ENCODE peak calls at places on chromosomes 16 and 17, in seven cellular contexts. E, H, S, K, Y, N and L are unnamed samples. For H3K9me3 and H3K4me1, the result is how much of the 10 kb centered on the place peaks cover.

GRCh38 chr17:58626905-58627304 is 64.9 kb downstream of the TEX14 start:
- DNase-seq in E (no peak), H (no peak), S (no peak), K (no peak), Y (no peak), N (no peak), L (no peak)

GRCh38 chr17:68029512-68030215 is 5.9 kb upstream of the KPNA2 start:
- DNase-seq in E (no peak), H (no peak), S (no peak), K (peak), Y (no peak), N (no peak), L (peak)

GRCh38 chr17:80125656-80126448 is 21.1 kb downstream of the EIF4A3 start:
- DNase-seq in E (no peak), H (no peak), S (no peak), K (peak), Y (no peak), N (no peak), L (peak)

GRCh38 chr16:53456625-53457024 is 22.4 kb downstream of the RBL2 start:
- DNase-seq in E (no peak), H (no peak), S (no peak), K (no peak), Y (peak), N (no peak), L (no peak)

GRCh38 chr17:41777579-41778188 is 8.8 kb downstream of the JUP start:
- DNase-seq in E (peak), H (no peak), S (peak), K (peak), Y (no peak), N (no peak), L (peak)

GRCh38 chr16:66189951-66190350 is 176.5 kb upstream of the CDH5 start:
- DNase-seq in E (no peak), H (no peak), S (no peak), K (peak), Y (no peak), N (no peak), L (peak)

GRCh38 chr17:50056217-50056960 is 479 bp downstream of the ITGA3 start:
- DNase-seq in E (peak), H (no peak), S (no peak), K (peak), Y (peak), N (no peak), L (peak)

GRCh38 chr16:88596477-88596876 is 26.3 kb downstream of the ZC3H18 start:
- DNase-seq in E (no peak), H (no peak), S (no peak), K (peak), Y (no peak), N (no peak), L (no peak)

GRCh38 chr16:23534868-23535860 is 22.0 kb downstream of the EARS2 start:
- DNase-seq in E (no peak), H (no peak), S (no peak), K (peak), Y (no peak), N (no peak), L (no peak)

GRCh38 chr16:5895137-5895536 is 797.5 kb upstream of the EEF2KMT start:
- DNase-seq in E (no peak), H (no peak), S (no peak), K (no peak), Y (no peak), N (no peak), L (no peak)

GRCh38 chr16:8697965-8698364 is 23.5 kb downstream of the ABAT start:
- DNase-seq in E (no peak), H (no peak), S (no peak), K (no peak), Y (no peak), N (no peak), L (no peak)

GRCh38 chr16:8689686-8690085 is 15.3 kb downstream of the ABAT start:
- DNase-seq in E (no peak), H (no peak), S (no peak), K (no peak), Y (no peak), N (no peak), L (no peak)

GRCh38 chr16:8691728-8692127 is 17.3 kb downstream of the ABAT start:
- DNase-seq in E (no peak), H (no peak), S (no peak), K (no peak), Y (no peak), N (no peak), L (no peak)

GRCh38 chr16:8696880-8697279 is 22.5 kb downstream of the ABAT start:
- DNase-seq in E (no peak), H (no peak), S (no peak), K (no peak), Y (no peak), N (no peak), L (no peak)

GRCh38 chr16:8694795-8695194 is 20.4 kb downstream of the ABAT start:
- DNase-seq in E (no peak), H (no peak), S (no peak), K (no peak), Y (no peak), N (no peak), L (no peak)
- H3K9me3 ChIP-seq in E (under half), H (under half), S (under half), K (under half), Y (under half), N (under half), L (under half)

GRCh38 chr17:40327244-40327666 is 18.3 kb downstream of the RARA start:
- DNase-seq in E (no peak), H (no peak), S (no peak), K (no peak), Y (no peak), N (no peak), L (no peak)

GRCh38 chr17:40326832-40327199 is 17.8 kb downstream of the RARA start:
- DNase-seq in E (no peak), H (no peak), S (peak), K (no peak), Y (no peak), N (no peak), L (no peak)

GRCh38 chr17:40327735-40328385 is 18.9 kb downstream of the RARA start:
- DNase-seq in E (no peak), H (no peak), S (peak), K (peak), Y (no peak), N (no peak), L (no peak)

GRCh38 chr17:40325156-40326013 is 16.4 kb downstream of the RARA start:
- DNase-seq in E (no peak), H (no peak), S (no peak), K (no peak), Y (peak), N (no peak), L (no peak)

GRCh38 chr17:40326014-40326831 is 17.2 kb downstream of the RARA start:
- DNase-seq in E (no peak), H (no peak), S (peak), K (no peak), Y (peak), N (no peak), L (peak)
- H3K4me1 ChIP-seq in E (half or more), H (half or more), S (half or more), K (half or more), Y (half or more), N (half or more), L (half or more)

GRCh38 chr17:35213412-35213925 is 19.3 kb upstream of the SLC35G3 start:
- DNase-seq in E (no peak), H (no peak), S (no peak), K (no peak), Y (peak), N (no peak), L (no peak)

GRCh38 chr17:35214192-35214591 is 20.0 kb upstream of the SLC35G3 start:
- DNase-seq in E (peak), H (no peak), S (no peak), K (no peak), Y (peak), N (no peak), L (no peak)

GRCh38 chr17:35214631-35215273 is 20.6 kb upstream of the SLC35G3 start:
- DNase-seq in E (no peak), H (no peak), S (no peak), K (no peak), Y (peak), N (no peak), L (no peak)

GRCh38 chr17:35210741-35211140 is 16.5 kb upstream of the SLC35G3 start:
- DNase-seq in E (no peak), H (no peak), S (no peak), K (no peak), Y (peak), N (no peak), L (no peak)

DNA sequence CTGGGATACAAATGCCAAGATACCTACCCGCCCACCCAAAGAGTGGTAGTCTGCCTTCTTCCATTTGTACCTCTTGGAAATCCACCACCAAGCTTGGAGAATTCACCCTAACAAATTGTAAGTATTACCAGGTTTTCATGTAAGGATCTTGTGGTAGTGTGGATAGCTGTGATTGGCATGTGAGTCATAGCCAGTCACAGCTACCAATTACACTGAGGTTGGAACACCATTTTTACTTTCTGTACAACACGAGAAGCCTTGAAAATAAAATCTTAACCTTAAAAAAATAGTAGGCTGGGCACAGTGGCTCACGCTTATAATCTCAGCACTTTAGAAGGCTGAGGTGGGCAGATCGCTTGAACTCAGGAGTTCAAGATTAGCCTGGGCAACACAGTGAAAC is 18.5 kb upstream of the SLC35G3 start:
- DNase-seq in E (no peak), H (no peak), S (no peak), K (no peak), Y (no peak), N (no peak), L (no peak)
- H3K4me3 ChIP-seq in E (no peak), H (no peak), S (no peak), K (no peak), Y (peak), N (no peak), L (no peak)

GRCh38 chr16:35185366-35186044 is 1726.1 kb downstream of the TP53TG3F start:
- DNase-seq in E (no peak), H (peak), S (no peak), K (no peak), Y (no peak), N (no peak), L (no peak)
- H3K9me3 ChIP-seq in E (half or more), H (under half), S (under half), K (under half), Y (under half), N (under half), L (under half)

GRCh38 chr16:57621521-57622268 is 6.7 kb upstream of the ADGRG1 start:
- DNase-seq in E (no peak), H (no peak), S (no peak), K (peak), Y (no peak), N (peak), L (no peak)
- H3K4me1 ChIP-seq in E (under half), H (under half), S (under half), K (under half), Y (under half), N (half or more), L (half or more)